ENCODE peak calls at places on chromosomes 3 and 15, in seven cellular contexts. G is K562, U is H1, P is HCT116, K is HepG2, F is SK-N-SH, C is GM12878. L is an unnamed sample.

GRCh38 chr3:46948830-46949671 is 27.5 kb downstream of the CCDC12 start:
- DNase-seq in K (peak; percentile 72), G (peak; percentile 55), P (no peak), U (no peak), C (no peak), F (no peak), L (no peak)

GRCh38 chr3:196634224-196634623 is 5.3 kb upstream of the NRROS start:
- DNase-seq in C (no peak), F (no peak), K (no peak), G (no peak), U (no peak), P (no peak), L (no peak)

GRCh38 chr15:37824717-37825382 is 109.6 kb upstream of the TMCO5A start:
- DNase-seq in G (peak; percentile 7), U (no peak), P (peak; percentile 21), K (peak; percentile 2), F (no peak), C (no peak), L (no peak)

GRCh38 chr3:46615050-46615449 is 2.7 kb downstream of the FAM240A start:
- DNase-seq in K (no peak), P (no peak), G (no peak), U (peak; percentile 35), C (no peak), F (no peak), L (no peak)

GRCh38 chr15:81029416-81030367 is 29.0 kb downstream of the TLNRD1 start:
- DNase-seq in F (no peak), K (no peak), G (no peak), U (no peak), P (no peak), C (no peak), L (no peak)

GRCh38 chr3:55406666-55407425 is 80.3 kb downstream of the WNT5A start:
- DNase-seq in C (no peak), G (no peak), F (no peak), P (no peak), K (no peak), U (no peak), L (no peak)

GRCh38 chr3:144557515-144557914 is 585.9 kb downstream of the DIPK2A start:
- DNase-seq in C (no peak), G (no peak), P (no peak), F (no peak), K (no peak), U (no peak), L (no peak)

GRCh38 chr3:142664819-142665218 is 59.0 kb upstream of the TRPC1 start:
- DNase-seq in G (no peak), F (no peak), P (no peak), C (no peak), K (peak; percentile 21), U (no peak), L (no peak)

GRCh38 chr15:72229076-72229946 is 1.7 kb downstream of the PKM start:
- DNase-seq in K (no peak), C (no peak), U (no peak), F (peak; percentile 24), G (no peak), P (no peak), L (no peak)

GRCh38 chr3:11907667-11908660 is 61.3 kb upstream of the TAMM41 start:
- DNase-seq in C (no peak), G (no peak), K (no peak), U (no peak), P (no peak), F (no peak), L (no peak)

GRCh38 chr15:55241895-55242294 is 45.2 kb upstream of the RSL24D1 start:
- DNase-seq in P (no peak), C (no peak), G (no peak), F (no peak), U (no peak), K (no peak), L (no peak)

GRCh38 chr15:67884514-67885225 is 44.8 kb upstream of the RNU6-1 start:
- DNase-seq in P (no peak), G (peak; percentile 94), K (peak; percentile 89), F (peak; percentile 88), C (no peak), U (peak; percentile 81), L (no peak)

GRCh38 chr15:74955796-74956647 is 550 bp downstream of the RPP25 start:
- DNase-seq in K (no peak), F (peak; percentile 78), G (peak; percentile 67), U (peak; percentile 84), P (no peak), C (no peak), L (peak; percentile 36)

GRCh38 chr3:146625117-146625775 is 20.1 kb upstream of the PLSCR5 start:
- DNase-seq in K (no peak), P (no peak), F (no peak), G (no peak), U (no peak), C (no peak), L (peak; percentile 36)

GRCh38 chr3:43330981-43331380 is 44.6 kb downstream of the SNRK start:
- DNase-seq in C (no peak), P (no peak), G (no peak), U (no peak), F (no peak), K (no peak), L (no peak)

GRCh38 chr3:52507359-52507758 is 12.2 kb downstream of the STAB1 start:
- DNase-seq in C (no peak), F (no peak), U (no peak), P (no peak), K (peak; percentile 63), G (no peak), L (no peak)

GRCh38 chr3:73781536-73781935 is 156.8 kb upstream of the PDZRN3 start:
- DNase-seq in G (no peak), F (no peak), U (no peak), C (no peak), P (no peak), K (no peak), L (no peak)

GRCh38 chr3:13500133-13500885 is 20.2 kb downstream of the HDAC11 start:
- DNase-seq in C (no peak), K (no peak), G (peak; percentile 78), U (peak; percentile 84), P (no peak), F (peak; percentile 79), L (peak; percentile 34)

GRCh38 chr3:136070953-136071949 is 105.7 kb downstream of the PPP2R3A start:
- DNase-seq in P (no peak), U (no peak), C (no peak), F (no peak), K (no peak), G (no peak), L (peak; percentile 80)

GRCh38 chr15:24956131-24956838 is 1.5 kb downstream of the SNRPN start:
- DNase-seq in P (no peak), U (peak; percentile 68), F (peak; percentile 79), C (peak; percentile 57), K (peak; percentile 59), G (no peak), L (peak; percentile 79)

GRCh38 chr3:197606468-197606867 is 50.7 kb upstream of the BDH1 start:
- DNase-seq in C (no peak), G (no peak), F (no peak), P (no peak), U (no peak), K (no peak), L (no peak)

GRCh38 chr3:194685723-194686413 is at the start of gene FAM43A:
- DNase-seq in F (peak; percentile 93), K (peak; percentile 73), P (peak; percentile 87), G (peak; percentile 69), U (peak; percentile 85), C (no peak), L (peak; percentile 100)

GRCh38 chr3:98583766-98584165 is 9.6 kb downstream of the CPOX start:
- DNase-seq in C (no peak), F (no peak), U (no peak), G (peak; percentile 88), P (no peak), K (no peak), L (no peak)
- TF ChIP-seq JUND in C (no peak), F (no peak), U (no peak), G (peak; percentile 57), P (no peak), K (no peak), L (no peak)

GRCh38 chr3:98114264-98114663 is 16.3 kb upstream of the OR5H1 start:
- DNase-seq in C (no peak), G (no peak), U (no peak), K (peak; percentile 1), P (no peak), F (no peak), L (no peak)
- TF ChIP-seq JUND in C (no peak), G (no peak), U (no peak), K (no peak), P (no peak), F (no peak), L (no peak)

GRCh38 chr3:170584585-170585007 is 1.3 kb downstream of the SLC7A14 start:
- DNase-seq in F (peak; percentile 42), G (peak; percentile 74), P (no peak), C (no peak), U (peak; percentile 96), K (peak; percentile 37), L (peak; percentile 95)
- TF ChIP-seq JUND in F (no peak), G (no peak), P (no peak), C (no peak), U (no peak), K (no peak), L (no peak)

DNA sequence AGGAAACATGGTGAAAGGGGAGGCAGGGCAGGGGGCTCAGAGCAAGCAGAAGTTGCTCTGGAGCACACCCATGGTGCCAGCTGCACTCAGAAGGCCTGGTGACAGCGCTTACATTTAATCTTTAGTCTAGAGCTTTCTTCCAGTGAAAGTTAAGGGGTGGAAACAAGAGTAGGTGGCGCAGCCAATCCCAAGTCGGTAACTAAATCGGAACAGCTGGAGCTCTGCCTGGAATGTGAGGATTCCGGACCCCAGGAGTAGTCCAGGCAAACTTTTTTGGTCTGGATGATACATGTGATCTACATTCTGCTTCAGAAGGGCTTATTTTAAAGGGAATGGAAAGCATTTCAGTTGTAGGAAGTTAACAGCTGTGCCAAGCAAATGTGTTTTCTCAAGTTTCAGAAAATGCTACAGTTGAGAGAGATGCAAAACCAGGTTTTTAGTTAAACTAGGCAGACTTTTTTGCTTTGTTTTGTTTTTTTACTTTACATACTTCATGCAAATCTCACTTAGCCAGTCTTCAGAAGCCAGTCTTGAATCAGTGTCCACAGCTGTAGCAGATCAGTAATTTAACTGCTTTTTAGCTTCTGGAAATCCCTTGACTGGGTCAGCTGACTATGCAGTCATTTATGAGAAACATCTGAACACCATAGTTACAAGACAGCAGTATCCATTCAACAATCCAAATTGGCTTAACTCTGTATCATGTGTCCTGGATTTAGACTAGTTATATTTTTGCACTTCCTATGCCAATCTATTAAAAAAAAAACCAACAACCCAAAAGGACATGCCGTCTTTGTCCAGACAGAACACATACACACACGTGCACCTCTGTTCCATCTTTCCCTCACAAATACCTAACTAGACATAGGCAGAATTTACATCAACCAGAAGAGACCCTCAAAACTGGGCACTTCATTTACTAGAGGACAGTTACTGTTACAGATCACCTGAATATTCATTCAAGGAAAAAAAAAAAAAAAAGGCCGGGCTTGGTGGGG is 33.2 kb downstream of the ZNF106 start:
- DNase-seq in G (no peak), P (no peak), C (peak; percentile 45), F (peak; percentile 42), U (peak; percentile 78), K (no peak), L (no peak)
- TF ChIP-seq JUND in G (no peak), P (no peak), C (no peak), F (no peak), U (peak; percentile 2), K (no peak), L (no peak)

GRCh38 chr3:61600195-61600594 is 38.8 kb downstream of the PTPRG start:
- DNase-seq in C (no peak), K (peak; percentile 76), G (no peak), F (no peak), P (no peak), U (no peak), L (no peak)
- TF ChIP-seq JUND in C (no peak), K (no peak), G (no peak), F (no peak), P (no peak), U (no peak), L (no peak)

GRCh38 chr15:31297221-31297879 is 29.3 kb upstream of the KLF13 start:
- DNase-seq in P (no peak), C (no peak), K (no peak), F (no peak), G (no peak), U (peak; percentile 49), L (no peak)
- TF ChIP-seq JUND in P (no peak), C (no peak), K (no peak), F (no peak), G (no peak), U (no peak), L (no peak)